ENCODE peak calls at places on chromosomes 6 and 20, in eight cellular contexts. C, D, Z, M, B, Y, A and G are unnamed samples.

GRCh38 chr6:33018904-33019303 is 9.5 kb upstream of the HLA-DOA start:
- DNase-seq in C (peak; percentile 88), D (no peak), Z (peak; percentile 53), M (peak; percentile 72), B (no peak), Y (peak; percentile 21), A (peak; percentile 63), G (no peak)

GRCh38 chr6:158799051-158799792 is 19.9 kb downstream of the EZR start:
- DNase-seq in C (no peak), D (peak; percentile 64), Z (peak; percentile 27), M (peak; percentile 58), B (no peak), Y (peak; percentile 62), A (peak; percentile 50), G (no peak)

GRCh38 chr6:45478235-45478634 is 100.5 kb upstream of the SUPT3H start:
- DNase-seq in C (no peak), D (peak; percentile 68), Z (no peak), M (peak; percentile 59), B (no peak), Y (peak; percentile 96), A (peak; percentile 61), G (no peak)

GRCh38 chr6:8391934-8392333 is 43.4 kb downstream of the SLC35B3 start:
- DNase-seq in C (no peak), D (no peak), Z (no peak), M (no peak), B (no peak), Y (no peak), A (no peak), G (no peak)

GRCh38 chr6:138520463-138520862 is 21.2 kb upstream of the NHSL1 start:
- DNase-seq in C (no peak), D (no peak), Z (no peak), M (peak; percentile 56), B (no peak), Y (peak; percentile 42), A (peak; percentile 56), G (no peak)

GRCh38 chr6:70627500-70628254 is 40.0 kb upstream of the SMAP1 start:
- DNase-seq in C (no peak), D (no peak), Z (no peak), M (no peak), B (no peak), Y (no peak), A (no peak), G (no peak)

GRCh38 chr6:104539173-104539572 is 320.5 kb downstream of the HACE1 start:
- DNase-seq in C (no peak), D (no peak), Z (no peak), M (no peak), B (no peak), Y (no peak), A (no peak), G (no peak)

GRCh38 chr20:35093245-35093884 is 758 bp upstream of the TRPC4AP start:
- DNase-seq in C (no peak), D (peak; percentile 72), Z (peak; percentile 36), M (peak; percentile 67), B (peak; percentile 36), Y (peak; percentile 84), A (peak; percentile 74), G (no peak)

GRCh38 chr20:41587956-41588355 is 30.2 kb downstream of the CHD6 start:
- DNase-seq in C (no peak), D (peak; percentile 86), Z (peak; percentile 53), M (peak; percentile 60), B (no peak), Y (peak; percentile 66), A (peak; percentile 67), G (no peak)

GRCh38 chr6:34914358-34914757 is 25.3 kb downstream of the ANKS1A start:
- DNase-seq in C (no peak), D (no peak), Z (no peak), M (no peak), B (no peak), Y (no peak), A (no peak), G (no peak)

GRCh38 chr20:10432079-10432478 is 1.9 kb downstream of the MKKS start:
- DNase-seq in C (no peak), D (no peak), Z (no peak), M (peak; percentile 50), B (no peak), Y (no peak), A (peak; percentile 35), G (no peak)

GRCh38 chr6:73394577-73395354 is at the start of gene DDX43:
- DNase-seq in C (peak; percentile 59), D (peak; percentile 53), Z (no peak), M (peak; percentile 60), B (no peak), Y (peak; percentile 15), A (peak; percentile 33), G (no peak)

GRCh38 chr6:7532232-7532631 is 9.2 kb upstream of the DSP start:
- DNase-seq in C (peak; percentile 60), D (no peak), Z (no peak), M (no peak), B (no peak), Y (peak; percentile 89), A (no peak), G (no peak)

GRCh38 chr6:19803331-19804330 is 33.5 kb upstream of the ID4 start:
- DNase-seq in C (no peak), D (peak; percentile 41), Z (no peak), M (peak; percentile 66), B (no peak), Y (no peak), A (peak; percentile 10), G (peak; percentile 28)

GRCh38 chr6:138563650-138564049 is 64.4 kb upstream of the NHSL1 start:
- DNase-seq in C (no peak), D (no peak), Z (no peak), M (no peak), B (no peak), Y (peak; percentile 57), A (no peak), G (no peak)

GRCh38 chr6:38775870-38776269 is 60.8 kb downstream of the DNAH8 start:
- DNase-seq in C (no peak), D (no peak), Z (no peak), M (no peak), B (peak; percentile 16), Y (no peak), A (no peak), G (no peak)

GRCh38 chr6:26536571-26537159 is 1.5 kb upstream of the HMGN4 start:
- DNase-seq in C (no peak), D (peak; percentile 69), Z (peak; percentile 59), M (peak; percentile 80), B (no peak), Y (no peak), A (peak; percentile 72), G (peak; percentile 54)

GRCh38 chr20:18272451-18272850 is 15.9 kb upstream of the ZNF133 start:
- DNase-seq in C (no peak), D (no peak), Z (peak; percentile 29), M (peak; percentile 20), B (no peak), Y (peak; percentile 16), A (peak; percentile 78), G (no peak)

GRCh38 chr6:132065556-132065955 is 114.4 kb upstream of the CCN2 start:
- DNase-seq in C (no peak), D (peak; percentile 52), Z (peak; percentile 23), M (no peak), B (no peak), Y (peak; percentile 95), A (peak; percentile 26), G (no peak)

GRCh38 chr6:83911278-83911677 is 51.8 kb downstream of the CYB5R4 start:
- DNase-seq in C (no peak), D (peak; percentile 52), Z (no peak), M (peak; percentile 3), B (no peak), Y (no peak), A (no peak), G (no peak)

GRCh38 chr20:16005612-16006493 is 567.4 kb downstream of the KIF16B start:
- DNase-seq in C (no peak), D (no peak), Z (no peak), M (no peak), B (no peak), Y (no peak), A (no peak), G (no peak)

GRCh38 chr20:16011061-16011460 is 562.2 kb downstream of the KIF16B start:
- DNase-seq in C (no peak), D (no peak), Z (no peak), M (no peak), B (no peak), Y (no peak), A (no peak), G (no peak)

GRCh38 chr20:16007164-16007563 is 566.1 kb downstream of the KIF16B start:
- DNase-seq in C (no peak), D (no peak), Z (no peak), M (no peak), B (no peak), Y (no peak), A (no peak), G (no peak)

GRCh38 chr20:16011519-16011918 is 561.7 kb downstream of the KIF16B start:
- DNase-seq in C (no peak), D (no peak), Z (no peak), M (no peak), B (no peak), Y (no peak), A (no peak), G (no peak)

GRCh38 chr20:16007978-16008377 is 565.3 kb downstream of the KIF16B start:
- DNase-seq in C (no peak), D (no peak), Z (no peak), M (no peak), B (no peak), Y (no peak), A (peak; percentile 25), G (no peak)
- TF ChIP-seq CTCF in C (no peak), D (no peak), Z (no peak), M (no peak), B (no peak), Y (no peak), A (no peak), G (peak; percentile 19)

DNA sequence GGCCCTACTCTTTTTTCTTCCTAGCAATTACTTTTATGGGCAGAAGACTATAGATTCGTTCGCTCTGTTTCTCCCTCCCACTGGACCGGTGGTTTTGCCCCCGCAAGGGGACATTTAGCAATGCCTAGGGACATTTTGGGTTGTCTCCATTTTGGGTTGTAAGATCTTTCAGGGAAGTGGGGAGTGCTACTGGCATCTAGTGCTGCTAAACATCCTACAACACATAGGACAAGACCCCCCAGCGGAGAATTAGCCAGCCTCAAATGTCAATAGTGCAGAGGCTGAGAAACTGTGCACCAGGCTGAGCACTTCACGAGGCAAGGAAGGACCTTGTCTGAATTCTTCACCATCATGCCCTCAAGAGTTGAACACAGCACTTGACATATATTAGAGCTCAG is 4.8 kb upstream of the ZMYND8 start:
- DNase-seq in C (no peak), D (no peak), Z (no peak), M (no peak), B (no peak), Y (no peak), A (no peak), G (no peak)
- H3K4me3 ChIP-seq in C (no peak overlapping the region), D (no peak overlapping the region), Z (no peak overlapping the region), M (no peak overlapping the region), B (no peak overlapping the region), Y (no peak overlapping the region), A (no peak overlapping the region), G (no peak overlapping the region)

GRCh38 chr20:48827880-48828733 is at the start of gene PREX1:
- DNase-seq in C (peak; percentile 85), D (peak; percentile 64), Z (peak; percentile 65), M (peak; percentile 92), B (no peak), Y (no peak), A (peak; percentile 93), G (peak; percentile 84)
- TF ChIP-seq CTCF in C (no peak), D (no peak), Z (no peak), M (no peak), B (no peak), Y (no peak), A (no peak), G (no peak)

GRCh38 chr6:107756661-107757060 is 67.5 kb downstream of the SCML4 start:
- DNase-seq in C (no peak), D (no peak), Z (no peak), M (no peak), B (no peak), Y (no peak), A (no peak), G (no peak)
- H3K4me3 ChIP-seq in C (no peak overlapping the region), D (no peak overlapping the region), Z (no peak overlapping the region), M (no peak overlapping the region), B (no peak overlapping the region), Y (no peak overlapping the region), A (no peak overlapping the region), G (no peak overlapping the region)